ENCODE peak calls at places on chromosomes 7 and 10, in nine cellular contexts. A, U, E, R, I, X, M, K and C are unnamed samples.

GRCh38 chr10:124283215-124284046 is 135.3 kb downstream of the OAT start:
- DNase-seq in A (no peak), U (no peak), E (no peak), R (no peak), I (no peak), X (peak; percentile 29), M (no peak), K (no peak), C (no peak)

GRCh38 chr10:119616879-119617580 is 20.3 kb upstream of the TIAL1 start:
- DNase-seq in A (no peak), U (no peak), E (no peak), R (no peak), I (no peak), X (no peak), M (no peak), K (peak; percentile 9), C (no peak)

GRCh38 chr7:107891619-107892366 is 810 bp downstream of the DLD start:
- DNase-seq in A (no peak), U (no peak), E (peak; percentile 60), R (no peak), I (no peak), X (no peak), M (no peak), K (no peak), C (no peak)

GRCh38 chr10:99658622-99659030 is 683 bp upstream of the ENTPD7 start:
- DNase-seq in A (no peak), U (peak; percentile 12), E (peak; percentile 55), R (peak; percentile 66), I (peak; percentile 64), X (no peak), M (peak; percentile 74), K (peak; percentile 59), C (peak; percentile 67)

GRCh38 chr10:108662975-108663374 is 1260.3 kb downstream of the XPNPEP1 start:
- DNase-seq in A (no peak), U (no peak), E (no peak), R (no peak), I (no peak), X (no peak), M (no peak), K (no peak), C (no peak)

GRCh38 chr10:35577915-35578607 is 27.1 kb upstream of the GJD4 start:
- DNase-seq in A (no peak), U (no peak), E (no peak), R (peak; percentile 13), I (no peak), X (no peak), M (no peak), K (no peak), C (no peak)

GRCh38 chr10:58796834-58797233 is 284.2 kb downstream of the BICC1 start:
- DNase-seq in A (no peak), U (no peak), E (peak; percentile 12), R (no peak), I (no peak), X (no peak), M (no peak), K (no peak), C (no peak)

GRCh38 chr10:132407846-132408278 is 10.9 kb downstream of the PWWP2B start:
- DNase-seq in A (no peak), U (no peak), E (peak; percentile 29), R (no peak), I (no peak), X (peak; percentile 87), M (peak; percentile 95), K (peak; percentile 96), C (peak; percentile 92)

GRCh38 chr10:70761727-70762350 is 23.3 kb downstream of the TBATA start:
- DNase-seq in A (no peak), U (no peak), E (no peak), R (peak; percentile 65), I (no peak), X (peak; percentile 57), M (no peak), K (no peak), C (no peak)

GRCh38 chr10:104328916-104329710 is 9.2 kb downstream of the ITPRIP start:
- DNase-seq in A (no peak), U (peak; percentile 94), E (peak; percentile 97), R (no peak), I (peak; percentile 90), X (peak; percentile 87), M (no peak), K (peak; percentile 58), C (peak; percentile 74)

GRCh38 chr7:43535810-43536585 is 46.9 kb upstream of the STK17A start:
- DNase-seq in A (no peak), U (no peak), E (peak; percentile 91), R (no peak), I (no peak), X (no peak), M (no peak), K (no peak), C (no peak)

GRCh38 chr7:23712368-23713284 is 2.6 kb downstream of the STK31 start:
- DNase-seq in A (peak; percentile 3), U (peak; percentile 67), E (peak; percentile 78), R (no peak), I (no peak), X (no peak), M (no peak), K (no peak), C (no peak)

GRCh38 chr10:87895430-87895829 is 32.0 kb downstream of the PTEN start:
- DNase-seq in A (no peak), U (no peak), E (no peak), R (no peak), I (no peak), X (no peak), M (no peak), K (no peak), C (no peak)

GRCh38 chr10:13272164-13272571 is 27.7 kb downstream of the PHYH start:
- DNase-seq in A (no peak), U (no peak), E (peak; percentile 54), R (peak; percentile 89), I (peak; percentile 48), X (peak; percentile 71), M (no peak), K (peak; percentile 12), C (peak; percentile 55)

GRCh38 chr7:68576366-68576765 is 1021.9 kb upstream of the AUTS2 start:
- DNase-seq in A (no peak), U (no peak), E (no peak), R (no peak), I (no peak), X (no peak), M (no peak), K (no peak), C (no peak)

GRCh38 chr10:119516381-119517234 is 25.9 kb downstream of the RGS10 start:
- DNase-seq in A (peak; percentile 69), U (no peak), E (no peak), R (no peak), I (no peak), X (no peak), M (peak; percentile 30), K (peak; percentile 31), C (no peak)

DNA sequence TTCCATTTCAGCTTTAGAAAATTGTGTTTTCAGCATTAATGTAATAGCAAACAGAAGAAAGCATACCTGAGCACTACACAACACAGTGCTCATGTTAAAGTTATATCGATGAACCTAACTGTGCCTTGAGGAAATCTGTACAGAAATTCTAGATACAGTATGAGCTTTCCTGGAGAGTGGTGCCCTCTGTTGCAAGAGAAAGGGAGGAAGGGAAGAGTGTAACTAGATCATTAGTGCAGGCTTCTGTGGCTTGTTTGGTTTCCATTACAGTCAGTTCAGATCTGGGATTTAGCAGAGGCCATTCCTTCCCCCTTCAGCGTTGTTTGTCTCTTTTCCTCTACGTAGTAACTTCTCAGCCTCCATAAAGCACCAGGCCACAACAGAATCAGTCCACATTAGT is 139.7 kb downstream of the HTR7 start:
- DNase-seq in A (no peak), U (no peak), E (no peak), R (no peak), I (no peak), X (no peak), M (no peak), K (no peak), C (no peak)
- TF ChIP-seq CTCF in A (no peak), U (peak; percentile 9), E (no peak), R (no peak), I (no peak), X (no peak), M (no peak), K (no peak), C (no peak)

GRCh38 chr7:26212921-26213718 is 11.6 kb downstream of the CBX3 start:
- DNase-seq in A (no peak), U (no peak), E (no peak), R (no peak), I (no peak), X (no peak), M (no peak), K (no peak), C (no peak)
- TF ChIP-seq POLR2A in A (no peak), U (no peak), E (no peak), R (no peak), I (no peak), X (no peak), M (no peak), K (no peak), C (no peak)

DNA sequence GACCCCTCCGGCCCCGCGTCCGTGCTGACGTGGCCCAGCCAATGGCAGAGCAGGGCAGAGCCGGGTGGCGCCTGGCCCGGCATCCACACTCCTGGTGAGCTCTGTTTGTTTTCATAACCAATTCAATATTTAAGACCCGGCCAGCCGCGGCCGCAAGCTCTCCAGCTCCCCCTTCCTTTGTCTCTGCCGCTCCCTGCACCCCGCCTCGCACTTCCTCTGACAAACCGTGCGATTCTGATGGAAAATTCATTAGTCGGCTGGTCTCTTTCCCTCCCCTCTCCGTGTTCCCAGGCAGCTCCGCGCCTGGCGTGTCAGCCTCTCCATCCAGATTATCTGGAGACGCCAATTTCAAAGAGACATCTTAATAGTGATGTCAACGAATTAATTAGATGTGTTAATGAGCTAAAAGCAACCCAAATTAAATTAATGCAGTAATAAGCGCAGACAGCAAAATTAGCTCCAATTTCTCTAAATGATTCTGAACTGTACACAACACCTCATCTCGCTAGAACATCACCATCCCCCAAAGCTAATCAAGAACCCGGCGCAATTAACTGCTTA is 55.3 kb downstream of the MICALL2 start:
- DNase-seq in A (no peak), U (no peak), E (peak; percentile 43), R (no peak), I (no peak), X (no peak), M (no peak), K (no peak), C (no peak)
- TF ChIP-seq CTCF in A (no peak), U (no peak), E (peak; percentile 23), R (no peak), I (no peak), X (no peak), M (no peak), K (no peak), C (no peak)

GRCh38 chr7:79452032-79452494 is 1.4 kb downstream of the MAGI2 start:
- DNase-seq in A (no peak), U (no peak), E (peak; percentile 82), R (peak; percentile 97), I (peak; percentile 87), X (peak; percentile 95), M (peak; percentile 58), K (peak; percentile 51), C (peak; percentile 88)
- TF ChIP-seq POLR2A in A (no peak), U (no peak), E (peak; percentile 72), R (peak; percentile 45), I (no peak), X (peak; percentile 80), M (no peak), K (peak; percentile 41), C (peak; percentile 53)

GRCh38 chr7:45580053-45580872 is 6.1 kb downstream of the ADCY1 start:
- DNase-seq in A (no peak), U (no peak), E (no peak), R (no peak), I (no peak), X (peak; percentile 54), M (peak; percentile 27), K (no peak), C (no peak)
- TF ChIP-seq CTCF in A (peak; percentile 12), U (peak; percentile 52), E (peak; percentile 15), R (no peak), I (no peak), X (no peak), M (no peak), K (no peak), C (no peak)

GRCh38 chr10:3876563-3876962 is 91.6 kb upstream of the KLF6 start:
- DNase-seq in A (no peak), U (no peak), E (no peak), R (no peak), I (no peak), X (no peak), M (no peak), K (peak; percentile 1), C (no peak)
- TF ChIP-seq POLR2A in A (no peak), U (no peak), E (no peak), R (no peak), I (no peak), X (no peak), M (no peak), K (no peak), C (no peak)